ENCODE peak calls at places on chromosomes 1 and 21, in eight cellular contexts. One of them, this sample, is unnamed.

GRCh38 chr21:43262427-43262826 is 93.6 kb downstream of the CRYAA start:
- DNase-seq in NCI-H146: no peak
- DNase-seq in OCI-M1: no peak
- DNase-seq in thoracic aorta: no peak
- DNase-seq in GDM1: no peak
- DNase-seq in natural killer cell treated with Interleukin-12 subunit alpha and Interleukin-12 subunit beta and Interleukin-15 and Interleukin-18, amount 100 ng/mL, for 72 hours: no peak
- DNase-seq in thyroid gland: no peak
- DNase-seq in B cell: no peak
- DNase-seq in this sample: no peak

GRCh38 chr21:34243562-34243961 is 120.2 kb upstream of the KCNE2 start:
- DNase-seq in thyroid gland: peak
- DNase-seq in natural killer cell treated with Interleukin-12 subunit alpha and Interleukin-12 subunit beta and Interleukin-15 and Interleukin-18, amount 100 ng/mL, for 72 hours: no peak
- DNase-seq in B cell: no peak
- DNase-seq in GDM1: peak
- DNase-seq in thoracic aorta: no peak
- DNase-seq in NCI-H146: peak
- DNase-seq in OCI-M1: peak
- DNase-seq in this sample: no peak

GRCh38 chr1:219322766-219323165 is 149.1 kb downstream of the LYPLAL1 start:
- DNase-seq in NCI-H146: no peak
- DNase-seq in OCI-M1: no peak
- DNase-seq in thyroid gland: no peak
- DNase-seq in natural killer cell treated with Interleukin-12 subunit alpha and Interleukin-12 subunit beta and Interleukin-15 and Interleukin-18, amount 100 ng/mL, for 72 hours: no peak
- DNase-seq in B cell: no peak
- DNase-seq in thoracic aorta: no peak
- DNase-seq in GDM1: no peak
- DNase-seq in this sample: no peak

GRCh38 chr1:218284917-218285635 is at the start of gene RRP15:
- DNase-seq in OCI-M1: peak
- DNase-seq in thoracic aorta: peak
- DNase-seq in NCI-H146: peak
- DNase-seq in thyroid gland: peak
- DNase-seq in B cell: peak
- DNase-seq in natural killer cell treated with Interleukin-12 subunit alpha and Interleukin-12 subunit beta and Interleukin-15 and Interleukin-18, amount 100 ng/mL, for 72 hours: peak
- DNase-seq in GDM1: peak
- DNase-seq in this sample: peak

GRCh38 chr1:42340898-42341297 is 5.9 kb upstream of the FOXJ3 start:
- DNase-seq in thyroid gland: no peak
- DNase-seq in NCI-H146: peak
- DNase-seq in thoracic aorta: no peak
- DNase-seq in natural killer cell treated with Interleukin-12 subunit alpha and Interleukin-12 subunit beta and Interleukin-15 and Interleukin-18, amount 100 ng/mL, for 72 hours: no peak
- DNase-seq in GDM1: no peak
- DNase-seq in OCI-M1: no peak
- DNase-seq in B cell: no peak
- DNase-seq in this sample: peak

GRCh38 chr1:212402876-212403275 is 11.8 kb downstream of the PACC1 start:
- DNase-seq in natural killer cell treated with Interleukin-12 subunit alpha and Interleukin-12 subunit beta and Interleukin-15 and Interleukin-18, amount 100 ng/mL, for 72 hours: no peak
- DNase-seq in thyroid gland: no peak
- DNase-seq in thoracic aorta: no peak
- DNase-seq in B cell: no peak
- DNase-seq in GDM1: no peak
- DNase-seq in NCI-H146: no peak
- DNase-seq in OCI-M1: no peak
- DNase-seq in this sample: no peak

GRCh38 chr1:94705755-94706154 is 114.4 kb upstream of the SLC44A3 start:
- DNase-seq in OCI-M1: peak
- DNase-seq in thyroid gland: peak
- DNase-seq in thoracic aorta: no peak
- DNase-seq in B cell: no peak
- DNase-seq in natural killer cell treated with Interleukin-12 subunit alpha and Interleukin-12 subunit beta and Interleukin-15 and Interleukin-18, amount 100 ng/mL, for 72 hours: no peak
- DNase-seq in GDM1: no peak
- DNase-seq in NCI-H146: no peak
- DNase-seq in this sample: no peak

GRCh38 chr21:21631961-21632360 is 633.8 kb downstream of the NCAM2 start:
- DNase-seq in thoracic aorta: no peak
- DNase-seq in GDM1: no peak
- DNase-seq in natural killer cell treated with Interleukin-12 subunit alpha and Interleukin-12 subunit beta and Interleukin-15 and Interleukin-18, amount 100 ng/mL, for 72 hours: no peak
- DNase-seq in thyroid gland: no peak
- DNase-seq in B cell: no peak
- DNase-seq in OCI-M1: no peak
- DNase-seq in NCI-H146: no peak
- DNase-seq in this sample: no peak

GRCh38 chr1:225655509-225656258 is 2.8 kb upstream of the ENAH start:
- DNase-seq in B cell: no peak
- DNase-seq in NCI-H146: peak
- DNase-seq in thyroid gland: peak
- DNase-seq in GDM1: peak
- DNase-seq in OCI-M1: peak
- DNase-seq in thoracic aorta: peak
- DNase-seq in natural killer cell treated with Interleukin-12 subunit alpha and Interleukin-12 subunit beta and Interleukin-15 and Interleukin-18, amount 100 ng/mL, for 72 hours: no peak
- DNase-seq in this sample: no peak

GRCh38 chr1:58815069-58815679 is 31.3 kb upstream of the JUN start:
- DNase-seq in thyroid gland: peak
- DNase-seq in NCI-H146: no peak
- DNase-seq in GDM1: no peak
- DNase-seq in thoracic aorta: peak
- DNase-seq in OCI-M1: peak
- DNase-seq in natural killer cell treated with Interleukin-12 subunit alpha and Interleukin-12 subunit beta and Interleukin-15 and Interleukin-18, amount 100 ng/mL, for 72 hours: peak
- DNase-seq in B cell: peak
- DNase-seq in this sample: no peak

GRCh38 chr1:183970516-183971300 is 66.8 kb downstream of the COLGALT2 start:
- DNase-seq in B cell: no peak
- DNase-seq in GDM1: no peak
- DNase-seq in OCI-M1: no peak
- DNase-seq in thoracic aorta: no peak
- DNase-seq in natural killer cell treated with Interleukin-12 subunit alpha and Interleukin-12 subunit beta and Interleukin-15 and Interleukin-18, amount 100 ng/mL, for 72 hours: no peak
- DNase-seq in thyroid gland: no peak
- DNase-seq in NCI-H146: no peak
- DNase-seq in this sample: no peak

GRCh38 chr1:12658531-12659453 is 14.9 kb downstream of the AADACL4 start:
- DNase-seq in thyroid gland: peak
- DNase-seq in GDM1: peak
- DNase-seq in thoracic aorta: peak
- DNase-seq in B cell: peak
- DNase-seq in natural killer cell treated with Interleukin-12 subunit alpha and Interleukin-12 subunit beta and Interleukin-15 and Interleukin-18, amount 100 ng/mL, for 72 hours: peak
- DNase-seq in NCI-H146: peak
- DNase-seq in OCI-M1: peak
- DNase-seq in this sample: peak

GRCh38 chr1:53359225-53359933 is 31.5 kb upstream of the LRP8 start:
- DNase-seq in OCI-M1: no peak
- DNase-seq in thyroid gland: no peak
- DNase-seq in B cell: no peak
- DNase-seq in thoracic aorta: no peak
- DNase-seq in NCI-H146: no peak
- DNase-seq in natural killer cell treated with Interleukin-12 subunit alpha and Interleukin-12 subunit beta and Interleukin-15 and Interleukin-18, amount 100 ng/mL, for 72 hours: no peak
- DNase-seq in GDM1: no peak
- DNase-seq in this sample: no peak

GRCh38 chr21:25607151-25607811 is at the start of gene MRPL39:
- DNase-seq in natural killer cell treated with Interleukin-12 subunit alpha and Interleukin-12 subunit beta and Interleukin-15 and Interleukin-18, amount 100 ng/mL, for 72 hours: peak
- DNase-seq in OCI-M1: peak
- DNase-seq in thoracic aorta: peak
- DNase-seq in NCI-H146: peak
- DNase-seq in GDM1: peak
- DNase-seq in thyroid gland: peak
- DNase-seq in B cell: peak
- DNase-seq in this sample: peak

GRCh38 chr21:29299046-29299905 is 554 bp downstream of the BACH1 start:
- DNase-seq in NCI-H146: peak
- DNase-seq in GDM1: peak
- DNase-seq in thoracic aorta: peak
- DNase-seq in OCI-M1: peak
- DNase-seq in natural killer cell treated with Interleukin-12 subunit alpha and Interleukin-12 subunit beta and Interleukin-15 and Interleukin-18, amount 100 ng/mL, for 72 hours: peak
- DNase-seq in B cell: peak
- DNase-seq in thyroid gland: peak
- DNase-seq in this sample: no peak

GRCh38 chr1:32877211-32878110 is 6.7 kb upstream of the FNDC5 start:
- DNase-seq in NCI-H146: no peak
- DNase-seq in GDM1: no peak
- DNase-seq in thyroid gland: peak
- DNase-seq in thoracic aorta: no peak
- DNase-seq in natural killer cell treated with Interleukin-12 subunit alpha and Interleukin-12 subunit beta and Interleukin-15 and Interleukin-18, amount 100 ng/mL, for 72 hours: no peak
- DNase-seq in B cell: no peak
- DNase-seq in OCI-M1: no peak
- DNase-seq in this sample: no peak

GRCh38 chr1:203690730-203691129 is 64.1 kb downstream of the ATP2B4 start:
- DNase-seq in thoracic aorta: no peak
- DNase-seq in B cell: no peak
- DNase-seq in GDM1: no peak
- DNase-seq in OCI-M1: no peak
- DNase-seq in thyroid gland: no peak
- DNase-seq in NCI-H146: no peak
- DNase-seq in natural killer cell treated with Interleukin-12 subunit alpha and Interleukin-12 subunit beta and Interleukin-15 and Interleukin-18, amount 100 ng/mL, for 72 hours: no peak
- DNase-seq in this sample: no peak

GRCh38 chr1:218656301-218657037 is 311.3 kb downstream of the TGFB2 start:
- DNase-seq in natural killer cell treated with Interleukin-12 subunit alpha and Interleukin-12 subunit beta and Interleukin-15 and Interleukin-18, amount 100 ng/mL, for 72 hours: no peak
- DNase-seq in thoracic aorta: no peak
- DNase-seq in thyroid gland: no peak
- DNase-seq in B cell: no peak
- DNase-seq in OCI-M1: no peak
- DNase-seq in NCI-H146: no peak
- DNase-seq in GDM1: no peak
- DNase-seq in this sample: no peak

GRCh38 chr1:157390646-157391045 is 161.7 kb downstream of the FCRL5 start:
- DNase-seq in OCI-M1: no peak
- DNase-seq in GDM1: no peak
- DNase-seq in natural killer cell treated with Interleukin-12 subunit alpha and Interleukin-12 subunit beta and Interleukin-15 and Interleukin-18, amount 100 ng/mL, for 72 hours: no peak
- DNase-seq in NCI-H146: no peak
- DNase-seq in thyroid gland: no peak
- DNase-seq in thoracic aorta: no peak
- DNase-seq in B cell: no peak
- DNase-seq in this sample: no peak

GRCh38 chr1:31944205-31945089 is 6.3 kb upstream of the PTP4A2 start:
- DNase-seq in natural killer cell treated with Interleukin-12 subunit alpha and Interleukin-12 subunit beta and Interleukin-15 and Interleukin-18, amount 100 ng/mL, for 72 hours: peak
- DNase-seq in NCI-H146: peak
- DNase-seq in thyroid gland: peak
- DNase-seq in B cell: peak
- DNase-seq in OCI-M1: peak
- DNase-seq in GDM1: peak
- DNase-seq in thoracic aorta: peak
- DNase-seq in this sample: no peak

GRCh38 chr1:192835116-192835515 is 26.3 kb downstream of the RGS2 start:
- DNase-seq in natural killer cell treated with Interleukin-12 subunit alpha and Interleukin-12 subunit beta and Interleukin-15 and Interleukin-18, amount 100 ng/mL, for 72 hours: no peak
- DNase-seq in thyroid gland: no peak
- DNase-seq in NCI-H146: no peak
- DNase-seq in OCI-M1: no peak
- DNase-seq in B cell: no peak
- DNase-seq in GDM1: no peak
- DNase-seq in thoracic aorta: no peak
- DNase-seq in this sample: no peak

GRCh38 chr1:227918736-227919135 is 29.0 kb downstream of the WNT9A start:
- DNase-seq in thoracic aorta: no peak
- DNase-seq in OCI-M1: no peak
- DNase-seq in B cell: no peak
- DNase-seq in GDM1: no peak
- DNase-seq in thyroid gland: no peak
- DNase-seq in NCI-H146: no peak
- DNase-seq in natural killer cell treated with Interleukin-12 subunit alpha and Interleukin-12 subunit beta and Interleukin-15 and Interleukin-18, amount 100 ng/mL, for 72 hours: no peak
- DNase-seq in this sample: no peak

GRCh38 chr1:92536593-92537332 is 50.0 kb upstream of the GFI1 start:
- DNase-seq in NCI-H146: no peak
- DNase-seq in natural killer cell treated with Interleukin-12 subunit alpha and Interleukin-12 subunit beta and Interleukin-15 and Interleukin-18, amount 100 ng/mL, for 72 hours: peak
- DNase-seq in thyroid gland: no peak
- DNase-seq in GDM1: no peak
- DNase-seq in thoracic aorta: no peak
- DNase-seq in B cell: peak
- DNase-seq in OCI-M1: peak
- DNase-seq in this sample: no peak

GRCh38 chr1:204041803-204042505 is 31.0 kb upstream of the SOX13 start:
- DNase-seq in thoracic aorta: no peak
- DNase-seq in GDM1: no peak
- DNase-seq in natural killer cell treated with Interleukin-12 subunit alpha and Interleukin-12 subunit beta and Interleukin-15 and Interleukin-18, amount 100 ng/mL, for 72 hours: no peak
- DNase-seq in thyroid gland: peak
- DNase-seq in OCI-M1: no peak
- DNase-seq in B cell: no peak
- DNase-seq in NCI-H146: peak
- DNase-seq in this sample: no peak

GRCh38 chr1:45037456-45037855 is 25.4 kb downstream of the UROD start:
- DNase-seq in OCI-M1: peak
- DNase-seq in B cell: no peak
- DNase-seq in thoracic aorta: no peak
- DNase-seq in natural killer cell treated with Interleukin-12 subunit alpha and Interleukin-12 subunit beta and Interleukin-15 and Interleukin-18, amount 100 ng/mL, for 72 hours: no peak
- DNase-seq in thyroid gland: no peak
- DNase-seq in GDM1: no peak
- DNase-seq in NCI-H146: no peak
- DNase-seq in this sample: no peak

GRCh38 chr1:63799324-63799723 is 25.5 kb downstream of the ROR1 start:
- DNase-seq in OCI-M1: no peak
- DNase-seq in thoracic aorta: no peak
- DNase-seq in thyroid gland: no peak
- DNase-seq in natural killer cell treated with Interleukin-12 subunit alpha and Interleukin-12 subunit beta and Interleukin-15 and Interleukin-18, amount 100 ng/mL, for 72 hours: no peak
- DNase-seq in B cell: no peak
- DNase-seq in GDM1: no peak
- DNase-seq in NCI-H146: no peak
- DNase-seq in this sample: no peak

GRCh38 chr1:7941437-7941793 is 776 bp upstream of the TNFRSF9 start:
- DNase-seq in B cell: no peak
- DNase-seq in thyroid gland: no peak
- DNase-seq in GDM1: no peak
- DNase-seq in thoracic aorta: no peak
- DNase-seq in NCI-H146: no peak
- DNase-seq in natural killer cell treated with Interleukin-12 subunit alpha and Interleukin-12 subunit beta and Interleukin-15 and Interleukin-18, amount 100 ng/mL, for 72 hours: no peak
- DNase-seq in OCI-M1: no peak
- DNase-seq in this sample: no peak

GRCh38 chr1:204398197-204399125 is 13.2 kb downstream of the PPP1R15B start:
- DNase-seq in B cell: peak
- DNase-seq in NCI-H146: peak
- DNase-seq in GDM1: peak
- DNase-seq in thoracic aorta: no peak
- DNase-seq in OCI-M1: peak
- DNase-seq in thyroid gland: peak
- DNase-seq in natural killer cell treated with Interleukin-12 subunit alpha and Interleukin-12 subunit beta and Interleukin-15 and Interleukin-18, amount 100 ng/mL, for 72 hours: no peak
- DNase-seq in this sample: peak

GRCh38 chr1:10620776-10621175 is 146.0 kb downstream of the PEX14 start:
- DNase-seq in NCI-H146: no peak
- DNase-seq in B cell: no peak
- DNase-seq in thyroid gland: peak
- DNase-seq in thoracic aorta: no peak
- DNase-seq in OCI-M1: no peak
- DNase-seq in natural killer cell treated with Interleukin-12 subunit alpha and Interleukin-12 subunit beta and Interleukin-15 and Interleukin-18, amount 100 ng/mL, for 72 hours: no peak
- DNase-seq in GDM1: no peak
- DNase-seq in this sample: no peak

GRCh38 chr21:44755227-44755626 is 43.9 kb upstream of the TSPEAR start:
- DNase-seq in GDM1: no peak
- DNase-seq in thoracic aorta: no peak
- DNase-seq in OCI-M1: no peak
- DNase-seq in natural killer cell treated with Interleukin-12 subunit alpha and Interleukin-12 subunit beta and Interleukin-15 and Interleukin-18, amount 100 ng/mL, for 72 hours: no peak
- DNase-seq in B cell: no peak
- DNase-seq in NCI-H146: no peak
- DNase-seq in thyroid gland: no peak
- DNase-seq in this sample: no peak

GRCh38 chr1:44799770-44800584 is at the start of gene PLK3:
- DNase-seq in NCI-H146: peak
- DNase-seq in thyroid gland: peak
- DNase-seq in B cell: peak
- DNase-seq in thoracic aorta: peak
- DNase-seq in natural killer cell treated with Interleukin-12 subunit alpha and Interleukin-12 subunit beta and Interleukin-15 and Interleukin-18, amount 100 ng/mL, for 72 hours: peak
- DNase-seq in GDM1: peak
- DNase-seq in OCI-M1: peak
- DNase-seq in this sample: peak

GRCh38 chr1:37486680-37487618 is 12.6 kb downstream of the ZC3H12A start:
- DNase-seq in GDM1: peak
- DNase-seq in NCI-H146: peak
- DNase-seq in thyroid gland: peak
- DNase-seq in OCI-M1: peak
- DNase-seq in natural killer cell treated with Interleukin-12 subunit alpha and Interleukin-12 subunit beta and Interleukin-15 and Interleukin-18, amount 100 ng/mL, for 72 hours: peak
- DNase-seq in thoracic aorta: no peak
- DNase-seq in B cell: peak
- DNase-seq in this sample: no peak